ENCODE peak calls at places on chromosomes 5 and 9, in eight cellular contexts. A, F, D, B, Y, E, I and Z are unnamed samples.

GRCh38 chr9:123999668-124000067 is 11.9 kb upstream of the LHX2 start:
- DNase-seq in A (no peak), F (no peak), D (peak; percentile 30), B (no peak), Y (no peak), E (peak; percentile 50), I (no peak), Z (no peak)

GRCh38 chr5:66744040-66744439 is 147.8 kb downstream of the MAST4 start:
- DNase-seq in A (peak; percentile 46), F (peak; percentile 88), D (no peak), B (peak; percentile 91), Y (no peak), E (no peak), I (peak; percentile 88), Z (peak; percentile 21)

GRCh38 chr5:42875785-42876374 is 64.2 kb upstream of the SELENOP start:
- DNase-seq in A (no peak), F (no peak), D (no peak), B (no peak), Y (no peak), E (no peak), I (no peak), Z (no peak)

GRCh38 chr5:11584008-11584407 is 320.2 kb downstream of the CTNND2 start:
- DNase-seq in A (no peak), F (no peak), D (no peak), B (no peak), Y (no peak), E (no peak), I (no peak), Z (no peak)

GRCh38 chr9:133134419-133135190 is 13.6 kb upstream of the RALGDS start:
- DNase-seq in A (no peak), F (no peak), D (no peak), B (no peak), Y (no peak), E (no peak), I (no peak), Z (no peak)

GRCh38 chr9:120965344-120966004 is 38.9 kb upstream of the TRAF1 start:
- DNase-seq in A (peak; percentile 57), F (no peak), D (no peak), B (peak; percentile 59), Y (peak; percentile 34), E (no peak), I (peak; percentile 67), Z (no peak)

GRCh38 chr5:67166460-67166871 is 30.1 kb downstream of the CD180 start:
- DNase-seq in A (no peak), F (no peak), D (peak; percentile 56), B (no peak), Y (no peak), E (peak; percentile 51), I (no peak), Z (no peak)

GRCh38 chr5:64766105-64766504 is 2.4 kb downstream of the SREK1IP1 start:
- DNase-seq in A (peak; percentile 38), F (no peak), D (no peak), B (no peak), Y (no peak), E (no peak), I (no peak), Z (no peak)

GRCh38 chr5:100872409-100873190 is 30.5 kb downstream of the ST8SIA4 start:
- DNase-seq in A (no peak), F (no peak), D (peak; percentile 55), B (no peak), Y (no peak), E (no peak), I (no peak), Z (no peak)

GRCh38 chr5:177500685-177501522 is 3.5 kb upstream of the PDLIM7 start:
- DNase-seq in A (peak; percentile 96), F (peak; percentile 86), D (peak; percentile 86), B (peak; percentile 91), Y (peak; percentile 92), E (peak; percentile 77), I (peak; percentile 90), Z (peak; percentile 91)

GRCh38 chr5:136046231-136046630 is 17.4 kb downstream of the TGFBI start:
- DNase-seq in A (no peak), F (no peak), D (no peak), B (no peak), Y (no peak), E (no peak), I (no peak), Z (no peak)

GRCh38 chr5:74765201-74765600 is 1.7 kb downstream of the GFM2 start:
- DNase-seq in A (no peak), F (no peak), D (no peak), B (peak; percentile 22), Y (no peak), E (no peak), I (peak; percentile 13), Z (no peak)

GRCh38 chr5:102778478-102778877 is 23.4 kb downstream of the PAM start:
- DNase-seq in A (no peak), F (peak; percentile 45), D (no peak), B (peak; percentile 62), Y (no peak), E (no peak), I (peak; percentile 67), Z (peak; percentile 11)

GRCh38 chr5:22754155-22754554 is 99.0 kb downstream of the CDH12 start:
- DNase-seq in A (no peak), F (no peak), D (no peak), B (no peak), Y (no peak), E (no peak), I (no peak), Z (no peak)

GRCh38 chr5:64074533-64074932 is 91.1 kb upstream of the RNF180 start:
- DNase-seq in A (peak; percentile 61), F (peak; percentile 34), D (no peak), B (peak; percentile 42), Y (no peak), E (peak; percentile 40), I (peak; percentile 41), Z (peak; percentile 12)

GRCh38 chr9:95003694-95004451 is 277.4 kb downstream of the AOPEP start:
- DNase-seq in A (peak; percentile 76), F (peak; percentile 63), D (peak; percentile 17), B (peak; percentile 61), Y (no peak), E (peak; percentile 76), I (peak; percentile 68), Z (no peak)

GRCh38 chr9:135857843-135858242 is 49.5 kb downstream of the CAMSAP1 start:
- DNase-seq in A (no peak), F (no peak), D (no peak), B (no peak), Y (no peak), E (no peak), I (no peak), Z (no peak)

GRCh38 chr5:164302533-164303235 is 797.3 kb downstream of the MAT2B start:
- DNase-seq in A (no peak), F (no peak), D (no peak), B (peak; percentile 8), Y (no peak), E (no peak), I (no peak), Z (no peak)

GRCh38 chr9:131758972-131759647 is 19.2 kb upstream of the RAPGEF1 start:
- DNase-seq in A (no peak), F (no peak), D (no peak), B (no peak), Y (no peak), E (no peak), I (no peak), Z (no peak)

GRCh38 chr9:114611516-114612271 is 603 bp downstream of the TMEM268 start:
- DNase-seq in A (peak; percentile 83), F (peak; percentile 37), D (peak; percentile 75), B (peak; percentile 81), Y (peak; percentile 35), E (peak; percentile 65), I (peak; percentile 72), Z (peak; percentile 65)

GRCh38 chr9:69637801-69638200 is 34.4 kb downstream of the APBA1 start:
- DNase-seq in A (no peak), F (peak; percentile 60), D (no peak), B (peak; percentile 57), Y (no peak), E (no peak), I (peak; percentile 53), Z (peak; percentile 33)

GRCh38 chr5:115366223-115366622 is 69.8 kb upstream of the CCDC112 start:
- DNase-seq in A (peak; percentile 66), F (peak; percentile 96), D (no peak), B (peak; percentile 92), Y (peak; percentile 28), E (no peak), I (peak; percentile 94), Z (peak; percentile 88)

GRCh38 chr9:89498845-89499480 is 1.1 kb upstream of the SEMA4D start:
- DNase-seq in A (no peak), F (no peak), D (peak; percentile 67), B (no peak), Y (no peak), E (peak; percentile 52), I (no peak), Z (no peak)

GRCh38 chr9:77793909-77794308 is 145.8 kb upstream of the GNA14 start:
- DNase-seq in A (no peak), F (no peak), D (no peak), B (peak; percentile 22), Y (no peak), E (no peak), I (peak; percentile 60), Z (no peak)

GRCh38 chr9:35628389-35628991 is 10.3 kb upstream of the CD72 start:
- DNase-seq in A (no peak), F (no peak), D (no peak), B (no peak), Y (no peak), E (no peak), I (no peak), Z (no peak)

GRCh38 chr5:174796711-174797192 is 72.4 kb downstream of the MSX2 start:
- DNase-seq in A (no peak), F (no peak), D (no peak), B (no peak), Y (no peak), E (no peak), I (no peak), Z (no peak)

GRCh38 chr5:61397238-61397637 is 65.2 kb downstream of the ZSWIM6 start:
- DNase-seq in A (no peak), F (peak; percentile 20), D (no peak), B (no peak), Y (no peak), E (no peak), I (no peak), Z (peak; percentile 27)

GRCh38 chr5:178351950-178352349 is 119.3 kb upstream of the PHYKPL start:
- DNase-seq in A (no peak), F (no peak), D (no peak), B (no peak), Y (no peak), E (no peak), I (no peak), Z (no peak)

GRCh38 chr5:58069846-58070245 is 390.0 kb downstream of the PLK2 start:
- DNase-seq in A (peak; percentile 23), F (no peak), D (no peak), B (no peak), Y (no peak), E (no peak), I (no peak), Z (no peak)

GRCh38 chr5:169745441-169746146 is 108.5 kb downstream of the DOCK2 start:
- DNase-seq in A (no peak), F (peak; percentile 38), D (no peak), B (peak; percentile 50), Y (no peak), E (no peak), I (peak; percentile 25), Z (no peak)

GRCh38 chr5:35803221-35803651 is 53.5 kb upstream of the IL7R start:
- DNase-seq in A (peak; percentile 75), F (peak; percentile 51), D (no peak), B (peak; percentile 69), Y (peak; percentile 79), E (no peak), I (peak; percentile 56), Z (peak; percentile 51)

GRCh38 chr5:42494414-42494813 is 71.2 kb downstream of the GHR start:
- DNase-seq in A (peak; percentile 55), F (no peak), D (no peak), B (peak; percentile 31), Y (no peak), E (no peak), I (peak; percentile 24), Z (no peak)

GRCh38 chr9:73565833-73566465 is 414.3 kb downstream of the ANXA1 start:
- DNase-seq in A (peak; percentile 61), F (peak; percentile 4), D (no peak), B (peak; percentile 59), Y (peak; percentile 38), E (no peak), I (peak; percentile 62), Z (no peak)

GRCh38 chr9:122444366-122444765 is 33.4 kb downstream of the OR1J1 start:
- DNase-seq in A (no peak), F (peak; percentile 83), D (no peak), B (peak; percentile 99), Y (no peak), E (no peak), I (peak; percentile 98), Z (peak; percentile 42)